ENCODE peak calls at places on chromosomes 6 and 20, in six cellular contexts. A is stimulated activated CD8-positive, alpha-beta memory T cell treated with anti-CD3 and anti-CD28 coated beads, Interleukin-4, amount 100 ng/mL, for 4 hours; D is kidney glomerular epithelial cell; J is activated CD8-positive, alpha-beta memory T cell treated with anti-CD3 and anti-CD28 coated beads for 4 hours; U is PC-9; O is HS-27A. B is an unnamed sample.

GRCh38 chr20:32917191-32917950 is 58.6 kb downstream of the EFCAB8 start:
- DNase-seq in A (no peak), D (no peak), J (no peak), U (no peak), O (no peak), B (no peak)

GRCh38 chr6:111871207-111871606 is 2.0 kb downstream of the FYN start:
- DNase-seq in A (no peak), D (no peak), J (no peak), U (no peak), O (no peak), B (no peak)

GRCh38 chr6:110874880-110875547 is 429 bp downstream of the AMD1 start:
- DNase-seq in A (peak; percentile 12), D (no peak), J (peak; percentile 12), U (peak; percentile 36), O (peak; percentile 23), B (peak; percentile 32)

GRCh38 chr6:43766426-43766825 is 3.6 kb upstream of the VEGFA start:
- DNase-seq in A (no peak), D (no peak), J (no peak), U (no peak), O (no peak), B (no peak)

GRCh38 chr6:167930300-167930699 is 67.2 kb upstream of the KIF25 start:
- DNase-seq in A (no peak), D (peak; percentile 96), J (no peak), U (no peak), O (no peak), B (no peak)

GRCh38 chr20:61184194-61184593 is 67.9 kb upstream of the CDH4 start:
- DNase-seq in A (no peak), D (no peak), J (no peak), U (no peak), O (no peak), B (no peak)

GRCh38 chr6:47047479-47048411 is 5.6 kb upstream of the ADGRF1 start:
- DNase-seq in A (no peak), D (peak; percentile 74), J (no peak), U (peak; percentile 99), O (no peak), B (no peak)

GRCh38 chr20:60034231-60035110 is 76.2 kb downstream of the CDH26 start:
- DNase-seq in A (no peak), D (no peak), J (no peak), U (no peak), O (no peak), B (no peak)

GRCh38 chr20:62277253-62277652 is 25.5 kb upstream of the ADRM1 start:
- DNase-seq in A (no peak), D (no peak), J (no peak), U (no peak), O (no peak), B (no peak)

GRCh38 chr20:50759678-50760077 is 28.3 kb downstream of the PARD6B start:
- DNase-seq in A (no peak), D (no peak), J (no peak), U (no peak), O (no peak), B (no peak)

GRCh38 chr20:45972500-45973183 is 639 bp upstream of the ZNF335 start:
- DNase-seq in A (no peak), D (peak; percentile 95), J (no peak), U (no peak), O (no peak), B (no peak)

GRCh38 chr6:49001856-49002255 is 461.2 kb downstream of the MMUT start:
- DNase-seq in A (no peak), D (no peak), J (no peak), U (no peak), O (no peak), B (no peak)

GRCh38 chr6:28871335-28872156 is 52.2 kb downstream of the TRIM27 start:
- DNase-seq in A (no peak), D (no peak), J (no peak), U (no peak), O (no peak), B (no peak)

GRCh38 chr6:45472383-45472782 is 94.6 kb upstream of the SUPT3H start:
- DNase-seq in A (no peak), D (no peak), J (no peak), U (no peak), O (no peak), B (no peak)

B was measured in NCI-H187.